ENCODE peak calls at places on chromosomes 5 and 9, in eight cellular contexts. O, B, I, W, D, J, Q and M are unnamed samples.

GRCh38 chr9:20592673-20593072 is 29.6 kb downstream of the MLLT3 start:
- DNase-seq in O (peak; percentile 6), B (no peak), I (no peak), W (no peak), D (peak; percentile 52), J (no peak), Q (no peak), M (no peak)

GRCh38 chr9:75083188-75083976 is 4.6 kb downstream of the NMRK1 start:
- DNase-seq in O (no peak), B (no peak), I (no peak), W (no peak), D (no peak), J (no peak), Q (no peak), M (no peak)

GRCh38 chr9:130445268-130445983 is 665 bp downstream of the ASS1 start:
- DNase-seq in O (peak; percentile 87), B (no peak), I (no peak), W (no peak), D (no peak), J (no peak), Q (no peak), M (peak; percentile 83)

GRCh38 chr5:151451626-151452520 is 4.5 kb downstream of the SLC36A1 start:
- DNase-seq in O (peak; percentile 50), B (peak; percentile 17), I (no peak), W (peak; percentile 12), D (peak; percentile 69), J (no peak), Q (no peak), M (peak; percentile 77)

GRCh38 chr9:109430231-109430630 is 67.9 kb downstream of the PTPN3 start:
- DNase-seq in O (no peak), B (no peak), I (no peak), W (no peak), D (no peak), J (no peak), Q (no peak), M (no peak)

GRCh38 chr9:101674165-101674564 is 64.3 kb downstream of the GRIN3A start:
- DNase-seq in O (no peak), B (no peak), I (no peak), W (no peak), D (no peak), J (no peak), Q (no peak), M (no peak)

GRCh38 chr5:76303917-76304316 is 99.2 kb upstream of the IQGAP2 start:
- DNase-seq in O (no peak), B (no peak), I (no peak), W (no peak), D (no peak), J (no peak), Q (peak; percentile 2), M (peak; percentile 4)

GRCh38 chr9:79757906-79758669 is 186.3 kb downstream of the TLE4 start:
- DNase-seq in O (peak; percentile 20), B (peak; percentile 7), I (no peak), W (no peak), D (peak; percentile 46), J (no peak), Q (no peak), M (peak; percentile 52)

GRCh38 chr5:128539038-128539429 is 989 bp upstream of the FBN2 start:
- DNase-seq in O (peak; percentile 7), B (no peak), I (no peak), W (no peak), D (no peak), J (peak; percentile 20), Q (no peak), M (peak; percentile 32)

GRCh38 chr9:136603901-136604816 is 58.3 kb upstream of the NOTCH1 start:
- DNase-seq in O (no peak), B (no peak), I (no peak), W (no peak), D (no peak), J (no peak), Q (no peak), M (no peak)

GRCh38 chr9:82127993-82128710 is 139.6 kb downstream of the SPATA31D1 start:
- DNase-seq in O (no peak), B (no peak), I (no peak), W (no peak), D (no peak), J (no peak), Q (no peak), M (no peak)

GRCh38 chr9:108568093-108568492 is 287.7 kb downstream of the ACTL7B start:
- DNase-seq in O (no peak), B (no peak), I (no peak), W (no peak), D (no peak), J (no peak), Q (no peak), M (no peak)

GRCh38 chr9:133355881-133356357 is 368 bp downstream of the SURF1 start:
- DNase-seq in O (no peak), B (no peak), I (no peak), W (no peak), D (no peak), J (no peak), Q (no peak), M (peak; percentile 72)

GRCh38 chr5:40150896-40151295 is 528.8 kb upstream of the PTGER4 start:
- DNase-seq in O (no peak), B (no peak), I (no peak), W (no peak), D (peak; percentile 0), J (no peak), Q (no peak), M (no peak)

GRCh38 chr5:180328296-180329137 is 24.6 kb downstream of the GFPT2 start:
- DNase-seq in O (peak; percentile 71), B (peak; percentile 69), I (no peak), W (no peak), D (peak; percentile 60), J (peak; percentile 85), Q (peak; percentile 81), M (peak; percentile 76)

GRCh38 chr5:68406344-68406743 is 190.8 kb downstream of the PIK3R1 start:
- DNase-seq in O (no peak), B (no peak), I (no peak), W (no peak), D (no peak), J (no peak), Q (no peak), M (no peak)

GRCh38 chr9:4293293-4293931 is 6.5 kb downstream of the GLIS3 start:
- DNase-seq in O (peak; percentile 72), B (peak; percentile 49), I (peak; percentile 96), W (peak; percentile 95), D (peak; percentile 97), J (no peak), Q (no peak), M (peak; percentile 97)

GRCh38 chr9:91711755-91712591 is 238.1 kb downstream of the ROR2 start:
- DNase-seq in O (no peak), B (no peak), I (no peak), W (peak; percentile 44), D (peak; percentile 37), J (no peak), Q (no peak), M (peak; percentile 39)